ENCODE peak calls at places on chromosomes 13 and 19, in eight cellular contexts. F is astrocyte, K is IMR-90, I is MM.1S, T is PC-3, M is H9, H is PC-9, B is OCI-LY7. E is an unnamed sample.

GRCh38 chr19:39867952-39868351 is 21.8 kb upstream of the FBL start:
- DNase-seq in F (no peak), K (no peak), I (no peak), T (no peak), M (no peak), H (no peak), B (no peak), E (no peak)

GRCh38 chr13:30818323-30818960 is 83.1 kb downstream of the ALOX5AP start:
- DNase-seq in F (peak; percentile 100), K (peak; percentile 87), I (no peak), T (no peak), M (no peak), H (no peak), B (no peak), E (no peak)

GRCh38 chr13:49996951-49997895 is at the start of gene TRIM13:
- DNase-seq in F (peak; percentile 78), K (peak; percentile 88), I (peak; percentile 81), T (peak; percentile 79), M (peak; percentile 86), H (peak; percentile 73), B (peak; percentile 92), E (peak; percentile 88)

GRCh38 chr13:29131881-29132668 is 311.9 kb downstream of the MTUS2 start:
- DNase-seq in F (no peak), K (no peak), I (peak; percentile 46), T (no peak), M (no peak), H (no peak), B (no peak), E (no peak)

GRCh38 chr13:106318941-106319411 is 216.5 kb downstream of the EFNB2 start:
- DNase-seq in F (peak; percentile 98), K (peak; percentile 96), I (no peak), T (peak; percentile 84), M (no peak), H (peak; percentile 98), B (no peak), E (no peak)

GRCh38 chr19:20167020-20167644 is at the start of gene ZNF486:
- DNase-seq in F (peak; percentile 89), K (peak; percentile 94), I (peak; percentile 72), T (no peak), M (peak; percentile 98), H (peak; percentile 94), B (peak; percentile 16), E (peak; percentile 94)

GRCh38 chr13:55244991-55245644 is 1895.6 kb upstream of the PRR20A start:
- DNase-seq in F (no peak), K (no peak), I (no peak), T (no peak), M (peak; percentile 71), H (no peak), B (no peak), E (no peak)

GRCh38 chr19:6613711-6614110 is 22.8 kb upstream of the CD70 start:
- DNase-seq in F (peak; percentile 81), K (no peak), I (no peak), T (peak; percentile 69), M (no peak), H (peak; percentile 39), B (no peak), E (no peak)

GRCh38 chr19:46716672-46717033 is 261 bp downstream of the PRKD2 start:
- DNase-seq in F (no peak), K (no peak), I (no peak), T (no peak), M (no peak), H (no peak), B (no peak), E (no peak)

GRCh38 chr13:29548722-29549446 is 46.6 kb downstream of the SLC7A1 start:
- DNase-seq in F (peak; percentile 95), K (peak; percentile 39), I (no peak), T (no peak), M (no peak), H (no peak), B (no peak), E (no peak)

GRCh38 chr13:43983373-43983772 is 103.7 kb downstream of the LACC1 start:
- DNase-seq in F (no peak), K (peak; percentile 8), I (no peak), T (no peak), M (no peak), H (no peak), B (no peak), E (no peak)

GRCh38 chr13:26497991-26498423 is 59.5 kb upstream of the WASF3 start:
- DNase-seq in F (peak; percentile 97), K (peak; percentile 96), I (no peak), T (peak; percentile 3), M (no peak), H (no peak), B (no peak), E (no peak)

GRCh38 chr13:97567510-97568243 is 133.7 kb downstream of the RAP2A start:
- DNase-seq in F (peak; percentile 8), K (peak; percentile 50), I (no peak), T (peak; percentile 72), M (peak; percentile 45), H (peak; percentile 90), B (no peak), E (no peak)

GRCh38 chr19:15161028-15161984 is 39.5 kb downstream of the NOTCH3 start:
- DNase-seq in F (no peak), K (peak; percentile 18), I (peak; percentile 73), T (peak; percentile 51), M (no peak), H (no peak), B (peak; percentile 61), E (peak; percentile 30)

GRCh38 chr13:113122571-113123225 is at the start of gene F10:
- DNase-seq in F (no peak), K (peak; percentile 75), I (no peak), T (no peak), M (peak; percentile 88), H (no peak), B (no peak), E (no peak)

GRCh38 chr13:94516456-94516855 is 37.0 kb upstream of the DCT start:
- DNase-seq in F (no peak), K (no peak), I (no peak), T (no peak), M (no peak), H (no peak), B (no peak), E (no peak)

GRCh38 chr13:94520001-94520400 is 40.5 kb upstream of the DCT start:
- DNase-seq in F (no peak), K (no peak), I (no peak), T (no peak), M (no peak), H (no peak), B (no peak), E (no peak)

GRCh38 chr13:94515911-94516310 is 36.4 kb upstream of the DCT start:
- DNase-seq in F (no peak), K (no peak), I (no peak), T (no peak), M (no peak), H (no peak), B (no peak), E (no peak)

GRCh38 chr13:94515352-94515751 is 35.9 kb upstream of the DCT start:
- DNase-seq in F (no peak), K (no peak), I (no peak), T (no peak), M (no peak), H (no peak), B (no peak), E (no peak)
- H2AFZ ChIP-seq in F (no peak overlapping the region), K (no peak overlapping the region), I (no peak overlapping the region), T (no peak overlapping the region), M (no peak overlapping the region), H (no peak overlapping the region), B (no peak overlapping the region), E (no peak overlapping the region)

GRCh38 chr19:4935449-4935848 is 26.1 kb downstream of the UHRF1 start:
- DNase-seq in F (no peak), K (no peak), I (no peak), T (no peak), M (no peak), H (no peak), B (no peak), E (peak; percentile 82)

GRCh38 chr19:4932711-4933110 is 23.4 kb downstream of the UHRF1 start:
- DNase-seq in F (no peak), K (no peak), I (no peak), T (no peak), M (no peak), H (no peak), B (no peak), E (no peak)

GRCh38 chr19:4930664-4931063 is 21.4 kb downstream of the UHRF1 start:
- DNase-seq in F (peak; percentile 94), K (peak; percentile 28), I (no peak), T (no peak), M (no peak), H (no peak), B (no peak), E (no peak)

GRCh38 chr19:4937060-4937459 is 27.8 kb downstream of the UHRF1 start:
- DNase-seq in F (no peak), K (no peak), I (no peak), T (no peak), M (no peak), H (no peak), B (no peak), E (no peak)

DNA sequence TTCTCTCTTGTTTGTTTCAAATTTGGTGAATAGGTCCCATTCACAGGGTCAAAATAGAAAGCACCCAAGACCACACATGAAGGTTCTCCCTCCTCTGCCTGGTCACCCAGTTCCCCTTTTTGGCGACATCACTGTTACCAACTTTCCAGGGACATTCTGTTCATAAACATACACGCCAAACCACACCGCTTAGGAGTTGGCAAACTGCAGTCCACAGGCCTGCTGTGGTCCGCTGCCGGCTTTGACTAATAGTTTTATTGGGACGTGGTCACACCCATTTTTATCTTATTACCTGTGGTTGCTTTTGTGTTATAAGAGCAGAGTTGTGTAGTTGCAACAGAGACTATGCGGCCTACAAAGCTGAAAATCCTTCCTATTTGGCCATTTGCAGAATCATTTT is 24.2 kb downstream of the UHRF1 start:
- DNase-seq in F (peak; percentile 37), K (no peak), I (no peak), T (peak; percentile 93), M (no peak), H (no peak), B (no peak), E (no peak)
- TF ChIP-seq CTCF in F (no peak), K (no peak), I (no peak), T (no peak), M (no peak), H (no peak), B (no peak), E (no peak)

GRCh38 chr19:3762130-3762473 is 380 bp upstream of the MRPL54 start:
- DNase-seq in F (no peak), K (no peak), I (no peak), T (no peak), M (no peak), H (no peak), B (no peak), E (no peak)
- H3K4me2 ChIP-seq in F (peak overlapping the region; percentile 98), K (peak overlapping the region; percentile 24), I (peak overlapping the region; percentile 88), T (peak overlapping the region; percentile 94), M (no peak overlapping the region), H (peak overlapping the region; percentile 79), B (peak overlapping the region; percentile 89), E (peak overlapping the region; percentile 85)

GRCh38 chr19:48746738-48747575 is at the start of gene IZUMO1:
- DNase-seq in F (peak; percentile 81), K (peak; percentile 90), I (peak; percentile 23), T (no peak), M (peak; percentile 94), H (peak; percentile 76), B (peak; percentile 77), E (no peak)
- H2AFZ ChIP-seq in F (peak within 1 kb of the TSS; percentile 93), K (peak within 1 kb of the TSS; percentile 96), I (no peak within 1 kb of the TSS), T (no peak within 1 kb of the TSS), M (no peak within 1 kb of the TSS), H (peak within 1 kb of the TSS; percentile 58), B (peak within 1 kb of the TSS; percentile 51), E (no peak within 1 kb of the TSS)

GRCh38 chr13:70339738-70340137 is 231.5 kb upstream of the KLHL1 start:
- DNase-seq in F (no peak), K (no peak), I (no peak), T (peak; percentile 57), M (peak; percentile 58), H (no peak), B (peak; percentile 1), E (no peak)
- TF ChIP-seq CTCF in F (peak; percentile 43), K (peak; percentile 15), I (peak; percentile 15), T (peak; percentile 67), M (peak; percentile 81), H (peak; percentile 61), B (peak; percentile 70), E (peak; percentile 43)